ENCODE peak calls at places on chromosomes 11 and 22, in six cellular contexts. M is left ventricle myocardium inferior; Z is stimulated activated CD4-positive, alpha-beta T cell treated with anti-CD3 and anti-CD28 coated beads, TNF-alpha, amount 100 ng/mL, for 48 hours; K is HT1080; D is effector memory CD8-positive, alpha-beta T cell; W is GM13976. Q is an unnamed sample.

GRCh38 chr11:75264971-75265370 is 24.4 kb downstream of the TPBGL start:
- DNase-seq in M (no peak), Z (no peak), K (no peak), D (no peak), W (no peak), Q (no peak)

GRCh38 chr11:29120329-29120695 is 896.5 kb downstream of the KCNA4 start:
- DNase-seq in M (no peak), Z (no peak), K (no peak), D (no peak), W (no peak), Q (no peak)

GRCh38 chr11:47991894-47992293 is 11.5 kb downstream of the PTPRJ start:
- DNase-seq in M (no peak), Z (no peak), K (no peak), D (no peak), W (no peak), Q (no peak)

GRCh38 chr11:67320691-67321090 is 17.4 kb downstream of the SSH3 start:
- DNase-seq in M (no peak), Z (no peak), K (no peak), D (no peak), W (no peak), Q (no peak)

GRCh38 chr22:46054091-46054877 is 77.3 kb upstream of the WNT7B start:
- DNase-seq in M (peak; percentile 83), Z (no peak), K (peak; percentile 71), D (no peak), W (peak; percentile 62), Q (peak; percentile 85)

GRCh38 chr11:79397252-79397651 is 43.6 kb downstream of the TENM4 start:
- DNase-seq in M (no peak), Z (no peak), K (peak; percentile 82), D (no peak), W (no peak), Q (no peak)

GRCh38 chr11:124791626-124792341 is 8.4 kb downstream of the MSANTD2 start:
- DNase-seq in M (no peak), Z (no peak), K (no peak), D (no peak), W (peak; percentile 26), Q (no peak)

GRCh38 chr11:25066706-25067105 is 569.9 kb downstream of the LUZP2 start:
- DNase-seq in M (no peak), Z (no peak), K (no peak), D (no peak), W (no peak), Q (no peak)

GRCh38 chr11:11540157-11540556 is 81.6 kb downstream of the GALNT18 start:
- DNase-seq in M (no peak), Z (no peak), K (no peak), D (no peak), W (no peak), Q (no peak)

GRCh38 chr22:31079095-31079642 is 1.9 kb upstream of the SMTN start:
- DNase-seq in M (no peak), Z (no peak), K (no peak), D (no peak), W (no peak), Q (no peak)

GRCh38 chr11:15507592-15507991 is 392.9 kb downstream of the INSC start:
- DNase-seq in M (no peak), Z (no peak), K (no peak), D (no peak), W (no peak), Q (no peak)

GRCh38 chr11:73366953-73367352 is 9.2 kb upstream of the RELT start:
- DNase-seq in M (no peak), Z (no peak), K (no peak), D (no peak), W (no peak), Q (no peak)